ENCODE peak calls at places on chromosomes 2 and 18, in nine cellular contexts. J, B, N, K, X, D, S, M and C are unnamed samples.
A peak's percentile ranks its signal among the peaks of the same experiment; 100 is the strongest.

GRCh38 chr2:188902906-188903305 is 71.3 kb upstream of the COL3A1 start:
- DNase-seq in M (peak; percentile 68), X (no peak), B (no peak), K (peak; percentile 27), J (no peak), S (no peak), D (peak; percentile 67), N (no peak), C (no peak)

GRCh38 chr2:142314164-142314563 is 183.3 kb upstream of the LRP1B start:
- DNase-seq in K (no peak), B (no peak), X (no peak), N (no peak), S (no peak), J (no peak), D (no peak), M (no peak), C (no peak)

GRCh38 chr2:77484026-77484425 is 38.1 kb downstream of the LRRTM4 start:
- DNase-seq in M (no peak), S (no peak), X (no peak), B (no peak), N (no peak), J (no peak), K (no peak), D (no peak), C (no peak)

GRCh38 chr2:161658259-161658658 is 34.0 kb downstream of the SLC4A10 start:
- DNase-seq in M (no peak), D (no peak), N (no peak), S (no peak), B (no peak), J (no peak), X (no peak), K (no peak), C (no peak)

GRCh38 chr2:28499298-28499697 is 3.4 kb downstream of the PLB1 start:
- DNase-seq in S (no peak), K (no peak), X (no peak), B (no peak), D (no peak), N (no peak), M (peak; percentile 6), J (no peak), C (no peak)

GRCh38 chr2:219220652-219221402 is 2.1 kb upstream of the ABCB6 start:
- DNase-seq in K (no peak), D (no peak), S (no peak), J (no peak), B (no peak), N (no peak), M (no peak), X (no peak), C (no peak)

GRCh38 chr2:154457291-154457690 is 241.2 kb upstream of the KCNJ3 start:
- DNase-seq in D (no peak), B (no peak), J (no peak), N (no peak), X (no peak), K (no peak), M (no peak), S (no peak), C (no peak)

GRCh38 chr2:28360066-28360741 is 32.5 kb upstream of the FOSL2 start:
- DNase-seq in M (no peak), S (no peak), X (no peak), N (no peak), K (no peak), J (no peak), D (no peak), B (no peak), C (no peak)

GRCh38 chr2:174014699-174015070 is 49.5 kb upstream of the SP3 start:
- DNase-seq in M (no peak), J (no peak), D (peak; percentile 32), N (no peak), K (no peak), B (no peak), X (no peak), S (no peak), C (no peak)

GRCh38 chr18:61892683-61893303 is at the start of gene RNF152:
- DNase-seq in S (peak; percentile 49), N (peak; percentile 66), K (no peak), J (peak; percentile 67), M (peak; percentile 71), X (peak; percentile 33), B (no peak), D (peak; percentile 59), C (peak; percentile 18)

GRCh38 chr2:241952816-241953215 is 83.3 kb downstream of the RTP5 start:
- DNase-seq in X (no peak), B (no peak), J (no peak), D (no peak), M (no peak), N (no peak), K (no peak), S (no peak), C (no peak)

DNA sequence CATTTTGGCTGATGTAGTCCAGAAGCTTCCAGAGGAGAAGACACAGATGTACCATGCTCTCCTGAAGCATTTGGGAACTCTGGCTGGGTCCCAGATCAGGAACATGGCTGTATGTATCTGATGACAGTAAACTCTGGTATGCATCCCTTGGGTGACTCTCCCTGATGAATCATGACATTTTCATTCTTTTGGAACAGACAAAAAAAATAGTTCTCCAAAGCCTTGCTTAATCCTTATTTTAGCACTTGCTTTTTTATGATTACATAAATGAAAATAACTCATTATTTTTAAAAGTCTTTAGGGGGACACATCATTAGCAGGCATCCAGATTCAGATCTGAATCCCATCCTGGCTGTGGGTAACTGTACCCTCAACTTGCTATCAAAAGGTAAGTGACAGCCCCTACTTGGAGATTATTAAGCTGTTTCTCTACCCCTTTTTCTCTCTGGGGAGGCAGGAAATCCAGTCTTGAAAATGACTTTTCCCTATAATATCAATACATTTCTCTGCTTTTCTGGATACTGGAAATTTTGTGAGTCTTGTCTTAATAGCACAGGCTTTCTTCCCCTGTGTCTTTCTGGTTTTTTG is 23.3 kb downstream of the AOX1 start:
- DNase-seq in D (peak; percentile 95), N (peak; percentile 28), X (no peak), K (peak; percentile 72), J (no peak), M (no peak), B (no peak), S (no peak), C (no peak)
- H3K4me3 ChIP-seq in D (peak overlapping the region; percentile 69), N (no peak overlapping the region), X (no peak overlapping the region), K (no peak overlapping the region), J (no peak overlapping the region), M (no peak overlapping the region), B (no peak overlapping the region), S (no peak overlapping the region), C (no peak overlapping the region)

GRCh38 chr2:69493268-69493667 is 56.0 kb upstream of the NFU1 start:
- DNase-seq in X (no peak), N (no peak), K (no peak), S (peak; percentile 40), B (no peak), D (no peak), J (no peak), M (no peak), C (no peak)

GRCh38 chr2:69494126-69494525 is 56.9 kb upstream of the NFU1 start:
- DNase-seq in D (no peak), S (no peak), X (no peak), B (no peak), N (no peak), K (no peak), J (no peak), M (no peak), C (no peak)

GRCh38 chr2:69491864-69492263 is 54.6 kb upstream of the NFU1 start:
- DNase-seq in S (no peak), B (no peak), N (no peak), K (no peak), X (no peak), M (no peak), J (no peak), D (no peak), C (no peak)

GRCh38 chr2:69489793-69490192 is 52.6 kb upstream of the NFU1 start:
- DNase-seq in M (no peak), N (peak; percentile 43), S (no peak), J (no peak), K (peak; percentile 12), D (no peak), X (no peak), B (no peak), C (no peak)

DNA sequence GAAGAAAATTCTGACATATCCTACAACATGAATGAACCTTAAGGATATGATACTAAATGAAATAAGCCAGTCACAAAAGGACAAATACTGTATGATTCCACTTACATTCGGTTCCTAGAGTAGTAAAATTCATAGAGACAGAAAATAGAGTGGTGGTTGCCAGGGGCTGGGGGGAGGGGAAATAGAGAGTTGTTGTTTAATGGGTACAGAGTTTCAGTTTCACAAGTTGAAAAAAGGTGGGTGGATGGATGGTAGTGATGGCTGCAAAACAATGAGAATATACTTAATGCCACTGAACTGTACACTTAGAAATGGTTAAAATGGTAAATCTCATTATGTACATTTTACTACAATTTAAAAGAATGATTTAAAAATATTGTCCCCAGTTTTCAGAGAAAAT is 53.3 kb upstream of the NFU1 start:
- DNase-seq in J (no peak), M (no peak), B (no peak), S (no peak), K (no peak), X (no peak), N (no peak), D (no peak), C (no peak)
- H3K27me3 ChIP-seq in J (no peaks in the 10 kb centered on the region), M (no peaks in the 10 kb centered on the region), B (no peaks in the 10 kb centered on the region), S (no peaks in the 10 kb centered on the region), K (no peaks in the 10 kb centered on the region), X (no peaks in the 10 kb centered on the region), N (no peaks in the 10 kb centered on the region), D (no peaks in the 10 kb centered on the region), C (no peaks in the 10 kb centered on the region)

DNA sequence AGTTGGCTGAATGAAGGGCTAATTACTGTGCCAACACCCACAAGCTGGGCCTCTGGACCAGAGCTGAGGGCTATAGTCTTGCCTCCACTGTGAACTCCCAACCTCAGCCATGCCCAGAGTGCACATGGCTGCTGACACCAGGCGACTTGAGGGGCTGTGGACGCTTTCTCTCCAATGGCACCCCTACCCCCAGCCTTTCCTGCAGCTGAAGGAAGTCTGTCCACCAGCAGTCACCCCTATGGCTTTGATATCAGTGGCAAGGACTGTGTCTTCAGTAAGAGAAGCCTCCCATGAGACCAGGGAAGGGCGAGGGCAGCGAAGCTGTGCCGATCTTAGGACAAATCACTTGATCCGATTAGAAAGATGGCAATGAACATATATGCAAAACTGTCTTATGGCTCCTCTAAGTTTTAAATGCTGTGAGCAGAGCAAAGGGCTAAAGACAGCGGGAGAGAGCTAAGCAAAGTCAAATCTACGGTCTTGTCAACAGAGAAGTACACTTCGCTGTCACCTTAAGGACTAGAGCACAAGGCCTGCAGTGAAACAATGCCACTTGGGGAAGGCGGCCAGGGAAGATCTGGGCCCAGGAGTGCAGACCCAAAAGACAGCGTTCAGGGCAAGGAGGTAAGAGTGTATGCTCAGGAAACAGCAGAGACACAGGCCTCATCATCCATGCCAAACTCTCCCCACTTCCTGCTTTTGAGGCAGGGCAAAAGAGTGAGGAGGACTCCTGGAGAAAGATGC is 1.6 kb downstream of the TEX261 start:
- DNase-seq in N (no peak), J (no peak), M (no peak), B (no peak), D (peak; percentile 16), K (no peak), X (no peak), S (no peak), C (no peak)
- H3K4me3 ChIP-seq in N (peak overlapping the region; percentile 95), J (peak overlapping the region; percentile 97), M (no peak overlapping the region), B (no peak overlapping the region), D (peak overlapping the region; percentile 78), K (peak overlapping the region; percentile 85), X (peak overlapping the region; percentile 100), S (peak overlapping the region; percentile 100), C (peak overlapping the region; percentile 65)

DNA sequence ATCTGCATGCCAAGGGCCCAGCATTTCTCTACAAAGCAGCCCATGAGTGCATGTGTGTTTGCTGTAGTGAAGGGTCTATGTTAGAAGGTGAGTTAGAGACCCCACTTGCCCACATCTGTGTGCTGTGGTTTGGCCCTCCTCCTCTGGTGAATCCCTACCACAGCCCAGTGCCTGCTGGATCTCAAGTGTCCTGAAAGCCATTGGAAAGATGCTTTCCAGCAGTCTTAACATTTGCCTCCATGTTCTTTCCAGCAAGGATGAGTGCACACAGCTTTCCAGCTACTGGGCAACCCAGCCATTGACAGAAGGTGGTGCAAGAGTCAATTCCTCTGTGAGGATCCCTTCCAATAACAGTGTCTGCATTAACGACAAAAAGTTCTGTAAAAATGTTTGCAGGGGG is 13.6 kb downstream of the CRIM1 start:
- DNase-seq in B (no peak), X (no peak), N (no peak), M (peak; percentile 14), D (no peak), K (no peak), J (no peak), S (no peak), C (no peak)
- H3K27me3 ChIP-seq in B (no peaks in the 10 kb centered on the region), X (no peaks in the 10 kb centered on the region), N (no peaks in the 10 kb centered on the region), M (no peaks in the 10 kb centered on the region), D (no peaks in the 10 kb centered on the region), K (no peaks in the 10 kb centered on the region), J (no peaks in the 10 kb centered on the region), S (no peaks in the 10 kb centered on the region), C (no peaks in the 10 kb centered on the region)